ENCODE peak calls at places on chromosome 10, in ten cellular contexts. H is IMR-90, C is dorsolateral prefrontal cortex, A is transverse colon, Y is HFF-Myc, R is heart right ventricle, K is Peyer's patch, G is thoracic aorta, X is coronary artery, I is fibroblast of villous mesenchyme. Q is an unnamed sample.

GRCh38 chr10:98572594-98572993 is 125.9 kb upstream of the HPS1 start:
- DNase-seq in A (no peak), R (no peak), X (no peak), G (no peak), I (no peak), C (no peak), H (no peak), Y (no peak), K (no peak), Q (no peak)

GRCh38 chr10:25059990-25060389 is 43.6 kb downstream of the THNSL1 start:
- DNase-seq in A (peak), Y (no peak), G (peak), I (peak), H (peak), R (peak), X (peak), C (peak), K (peak), Q (no peak)

GRCh38 chr10:2986341-2986933 is 80.9 kb upstream of the PFKP start:
- DNase-seq in A (peak), R (no peak), X (no peak), I (no peak), Y (no peak), C (no peak), K (peak), H (no peak), G (no peak), Q (no peak)

GRCh38 chr10:70560511-70560931 is 42.0 kb downstream of the PRF1 start:
- DNase-seq in X (no peak), K (no peak), C (no peak), H (no peak), Y (no peak), G (no peak), A (no peak), I (no peak), R (no peak), Q (no peak)

GRCh38 chr10:78286675-78287074 is 253.0 kb downstream of the RPS24 start:
- DNase-seq in Y (no peak), K (no peak), A (no peak), C (no peak), I (no peak), X (no peak), R (no peak), G (no peak), H (no peak), Q (no peak)

GRCh38 chr10:122460891-122461293 is 461 bp upstream of the HTRA1 start:
- DNase-seq in I (peak), Y (no peak), G (no peak), H (no peak), C (no peak), X (no peak), K (no peak), A (no peak), R (no peak), Q (no peak)

GRCh38 chr10:3906511-3907111 is 121.6 kb upstream of the KLF6 start:
- DNase-seq in C (no peak), I (peak), G (no peak), X (no peak), R (no peak), A (peak), K (no peak), Y (no peak), H (peak), Q (no peak)

GRCh38 chr10:59991661-59992060 is 85.3 kb upstream of the CCDC6 start:
- DNase-seq in X (no peak), G (no peak), K (peak), C (no peak), A (peak), Y (peak), R (no peak), H (no peak), I (peak), Q (no peak)

GRCh38 chr10:122114156-122114747 is 125.3 kb downstream of the TACC2 start:
- DNase-seq in K (no peak), X (peak), R (peak), Y (no peak), G (no peak), I (peak), C (no peak), A (peak), H (peak), Q (no peak)

GRCh38 chr10:119189811-119190282 is 11.2 kb upstream of the PRDX3 start:
- DNase-seq in G (no peak), H (peak), X (no peak), R (no peak), A (no peak), C (peak), Y (no peak), I (peak), K (no peak), Q (peak)

GRCh38 chr10:83869898-83870297 is 269.4 kb upstream of the GHITM start:
- DNase-seq in C (no peak), A (no peak), Y (no peak), X (no peak), K (no peak), I (no peak), G (no peak), R (no peak), H (no peak), Q (no peak)

GRCh38 chr10:69065406-69066361 is 22.2 kb upstream of the SRGN start:
- DNase-seq in Y (no peak), A (no peak), R (peak), X (no peak), H (peak), K (no peak), C (no peak), I (peak), G (no peak), Q (peak)

GRCh38 chr10:118626953-118627352 is 31.5 kb upstream of the PRLHR start:
- DNase-seq in I (no peak), R (no peak), K (no peak), A (no peak), Y (no peak), C (no peak), H (no peak), G (no peak), X (no peak), Q (no peak)

GRCh38 chr10:132532784-132533560 is 4.6 kb upstream of the INPP5A start:
- DNase-seq in H (peak), G (no peak), I (peak), A (no peak), K (peak), X (peak), R (no peak), Y (peak), C (no peak), Q (no peak)

GRCh38 chr10:121900443-121901174 is 27.2 kb downstream of the ATE1 start:
- DNase-seq in K (no peak), G (no peak), X (no peak), R (no peak), C (no peak), Y (peak), A (no peak), H (peak), I (peak), Q (peak)

GRCh38 chr10:75165684-75166622 is 44.6 kb upstream of the VDAC2 start:
- DNase-seq in R (no peak), H (peak), I (peak), K (no peak), A (no peak), X (no peak), Y (no peak), G (no peak), C (no peak), Q (peak)

GRCh38 chr10:62116896-62117295 is 151.7 kb downstream of the RTKN2 start:
- DNase-seq in Y (no peak), R (no peak), A (no peak), C (no peak), I (no peak), H (no peak), G (no peak), X (no peak), K (no peak), Q (no peak)

GRCh38 chr10:25875555-25876165 is 58.4 kb upstream of the MYO3A start:
- DNase-seq in H (peak), C (peak), R (peak), A (peak), Y (peak), G (peak), K (peak), I (peak), X (no peak), Q (peak)

GRCh38 chr10:86258488-86258887 is 108.1 kb downstream of the GRID1 start:
- DNase-seq in K (no peak), H (peak), C (peak), I (no peak), R (no peak), A (no peak), Y (no peak), G (no peak), X (peak), Q (no peak)

GRCh38 chr10:43211431-43212042 is 55.3 kb downstream of the RASGEF1A start:
- DNase-seq in A (no peak), H (no peak), R (no peak), C (no peak), X (no peak), K (peak), Y (no peak), I (no peak), G (no peak), Q (no peak)

GRCh38 chr10:73907841-73908517 is 3.0 kb upstream of the PLAU start:
- DNase-seq in C (no peak), K (no peak), G (no peak), X (no peak), A (peak), I (peak), R (no peak), H (peak), Y (no peak), Q (no peak)

GRCh38 chr10:7046615-7047014 is 364.2 kb downstream of the SFMBT2 start:
- DNase-seq in H (no peak), G (no peak), A (no peak), I (no peak), Y (no peak), R (no peak), K (no peak), X (no peak), C (no peak), Q (no peak)

GRCh38 chr10:29648114-29648982 is 13.6 kb upstream of the SVIL start:
- DNase-seq in C (no peak), I (no peak), A (peak), X (no peak), G (no peak), Y (no peak), H (peak), K (peak), R (no peak), Q (peak)

GRCh38 chr10:34116780-34117179 is 698.3 kb downstream of the PARD3 start:
- DNase-seq in X (no peak), K (no peak), G (no peak), A (no peak), H (no peak), R (no peak), Y (no peak), C (peak), I (no peak), Q (no peak)

DNA sequence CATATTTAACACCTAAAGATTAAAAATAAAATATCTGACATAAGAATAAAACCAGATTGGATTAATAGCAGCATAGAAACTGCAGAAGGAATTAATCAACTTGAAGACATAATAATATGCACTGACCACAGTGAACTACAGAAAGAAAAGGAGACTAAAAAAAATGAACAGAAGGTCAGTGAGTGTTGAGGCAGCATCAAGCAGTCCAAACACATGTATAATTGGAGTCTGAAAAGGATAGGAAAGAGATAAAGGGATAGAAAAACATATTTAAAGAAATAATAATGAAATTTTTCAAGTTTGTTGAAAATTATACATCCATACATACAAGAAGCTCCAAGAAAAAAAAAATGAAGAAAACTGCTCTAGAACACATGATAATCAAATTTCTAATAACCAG is 756.2 kb downstream of the GATA3 start:
- DNase-seq in C (no peak), A (no peak), K (no peak), H (no peak), I (no peak), R (no peak), G (no peak), X (no peak), Y (no peak), Q (no peak)
- TF ChIP-seq CTCF in C (no peak), A (no peak), K (no peak), H (no peak), I (no peak), R (no peak), G (no peak), X (no peak), Y (no peak), Q (no peak)

DNA sequence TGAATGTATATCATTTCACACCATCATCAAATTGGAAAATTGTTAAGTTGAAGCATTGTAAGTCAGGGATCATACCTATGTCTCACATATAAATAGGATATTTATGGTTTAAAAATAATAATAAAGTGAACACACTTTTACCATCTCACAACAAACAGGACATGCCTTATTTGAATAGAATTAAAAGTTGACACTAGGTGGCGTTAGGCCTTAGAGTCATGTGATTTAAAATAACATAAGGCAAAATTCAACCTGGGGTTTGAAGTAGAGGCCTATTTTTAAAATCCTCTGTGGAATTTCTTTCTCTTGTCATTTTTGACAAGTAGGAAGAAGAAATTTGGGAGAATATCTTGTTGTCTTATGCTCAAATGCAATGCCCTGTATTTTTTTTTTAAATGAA is 184.7 kb upstream of the PCDH15 start:
- DNase-seq in K (no peak), C (no peak), X (no peak), I (peak), G (no peak), R (no peak), A (no peak), H (no peak), Y (no peak), Q (no peak)
- TF ChIP-seq CTCF in K (no peak), C (peak), X (no peak), I (no peak), G (no peak), R (peak), A (peak), H (peak), Y (no peak), Q (no peak)

DNA sequence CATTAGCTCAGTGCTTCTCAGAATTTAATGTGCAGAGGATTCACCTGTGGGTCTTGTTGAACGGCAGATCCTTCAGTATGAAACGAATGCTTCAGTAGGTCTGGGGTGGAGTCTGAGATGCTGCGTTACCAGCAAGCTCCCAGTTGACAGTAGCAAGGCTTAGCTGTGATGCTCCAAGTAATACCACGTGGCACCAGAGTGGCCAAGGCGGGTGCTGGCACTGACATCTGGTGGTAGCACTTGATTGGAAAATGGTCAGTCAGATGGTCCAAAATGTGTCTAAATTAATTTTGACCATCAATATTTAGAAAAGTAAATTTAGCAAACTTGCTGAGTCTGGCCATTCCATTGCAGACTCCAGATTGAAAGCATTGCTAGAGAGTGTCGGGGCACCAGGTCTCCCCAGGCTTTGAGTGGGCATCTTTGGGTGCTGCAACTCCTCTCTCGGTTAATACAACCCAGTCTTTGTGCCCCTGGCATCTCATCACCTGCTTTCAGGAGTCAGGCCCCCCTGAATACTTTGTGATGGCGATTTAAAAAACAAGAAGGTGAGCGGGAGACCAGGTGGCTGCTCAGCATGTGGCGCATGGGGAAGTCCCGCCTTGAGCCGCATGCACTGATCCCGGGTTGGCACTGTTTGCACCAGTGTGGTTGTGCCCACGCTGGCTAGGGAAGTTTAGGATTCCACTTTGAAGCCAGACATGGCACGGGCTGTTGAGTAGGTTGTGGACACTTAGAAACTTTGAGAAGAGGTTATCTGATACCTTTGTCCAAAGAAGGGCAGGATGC is 130.0 kb downstream of the NT5C2 start:
- DNase-seq in G (no peak), A (no peak), K (no peak), R (no peak), X (no peak), H (no peak), I (no peak), C (peak), Y (no peak), Q (no peak)
- TF ChIP-seq CTCF in G (no peak), A (no peak), K (no peak), R (peak), X (no peak), H (peak), I (no peak), C (peak), Y (peak), Q (no peak)

DNA sequence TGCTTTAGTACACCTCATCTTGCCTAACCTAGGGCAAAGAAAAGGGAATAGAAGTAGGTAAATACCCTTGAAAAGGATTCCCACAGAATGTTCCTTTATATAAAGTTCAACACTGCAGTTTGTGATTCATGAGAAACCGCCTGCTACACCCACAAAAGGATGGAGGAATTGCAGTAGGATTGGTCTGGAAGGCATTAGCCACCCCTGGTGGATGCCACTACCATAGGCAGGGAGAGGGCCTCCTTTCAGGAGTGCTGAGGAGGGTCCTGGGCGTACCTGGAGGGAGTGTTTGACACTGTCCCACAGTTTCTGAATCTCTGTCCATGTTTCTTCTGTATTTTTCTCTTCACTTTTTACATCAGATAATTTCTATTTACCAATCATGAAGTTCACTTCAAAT is 221.8 kb upstream of the TMEM72 start:
- DNase-seq in C (no peak), G (no peak), Y (no peak), H (peak), A (no peak), I (no peak), R (no peak), K (no peak), X (no peak), Q (no peak)
- TF ChIP-seq CTCF in C (no peak), G (no peak), Y (peak), H (no peak), A (no peak), I (no peak), R (no peak), K (no peak), X (no peak), Q (no peak)

GRCh38 chr10:22417736-22418268 is 72.5 kb downstream of the SPAG6 start:
- DNase-seq in K (no peak), Y (no peak), H (no peak), R (no peak), C (no peak), A (no peak), I (no peak), X (no peak), G (no peak), Q (no peak)
- TF ChIP-seq CTCF in K (no peak), Y (no peak), H (no peak), R (no peak), C (no peak), A (no peak), I (no peak), X (no peak), G (no peak), Q (no peak)

Q was measured in activated CD8-positive, alpha-beta T cell treated with anti-CD3 and anti-CD28 coated beads for 36 hours.